ENCODE peak calls at places on chromosomes 2 and 18, in four cellular contexts. E is PC-3, C is SK-N-SH, J is HCT116. U is an unnamed sample. For H3K4me1 and H3K9me2, the result is how much of the 10 kb centered on the place peaks cover.

GRCh38 chr2:232610081-232610480 is 23.3 kb upstream of the EFHD1 start:
- DNase-seq in E (no peak), C (no peak), J (no peak), U (peak)

GRCh38 chr2:239475161-239476028 is 74.6 kb upstream of the HDAC4 start:
- DNase-seq in E (no peak), C (no peak), J (no peak), U (no peak)

GRCh38 chr2:68807821-68808266 is 63.4 kb downstream of the BMP10 start:
- DNase-seq in E (peak), C (no peak), J (no peak), U (no peak)

GRCh38 chr2:232441147-232441651 is 14.8 kb upstream of the ALPI start:
- DNase-seq in E (no peak), C (peak), J (no peak), U (no peak)

GRCh38 chr18:3903341-3903740 is 453.4 kb downstream of the TGIF1 start:
- DNase-seq in E (peak), C (no peak), J (no peak), U (no peak)

GRCh38 chr2:230706053-230706498 is 6.6 kb upstream of the CAB39 start:
- DNase-seq in E (peak), C (no peak), J (no peak), U (no peak)

GRCh38 chr2:170771049-170771937 is 1.1 kb downstream of the ERICH2 start:
- DNase-seq in E (peak), C (no peak), J (peak), U (no peak)

GRCh38 chr2:158774663-158775062 is 20.5 kb upstream of the DAPL1 start:
- DNase-seq in E (no peak), C (no peak), J (no peak), U (no peak)

GRCh38 chr2:16167471-16168426 is 227.4 kb downstream of the MYCN start:
- DNase-seq in E (no peak), C (no peak), J (no peak), U (no peak)

GRCh38 chr2:83844490-83844889 is 614.6 kb downstream of the SUCLG1 start:
- DNase-seq in E (peak), C (no peak), J (no peak), U (no peak)

GRCh38 chr2:197435598-197436435 is 989 bp upstream of the SF3B1 start:
- DNase-seq in E (no peak), C (no peak), J (no peak), U (no peak)

DNA sequence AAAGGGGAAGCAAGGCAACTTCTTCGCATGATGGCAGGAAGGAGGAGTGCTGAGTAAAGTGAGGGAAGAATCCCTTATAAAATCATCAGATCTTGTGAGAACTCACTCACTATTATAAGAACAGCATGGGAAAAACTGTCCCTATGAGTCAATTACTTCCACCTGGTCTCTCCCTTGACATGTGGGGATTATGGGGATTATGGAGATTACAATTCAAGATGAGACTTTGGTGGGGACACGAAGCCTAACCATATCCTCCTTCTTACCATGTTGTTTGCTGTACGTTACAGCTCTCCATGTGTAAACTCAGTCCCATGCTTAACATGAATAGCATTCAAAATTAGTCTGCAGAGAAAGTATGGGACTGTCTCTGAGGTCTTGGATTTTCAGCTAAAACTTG is 1096.8 kb upstream of the ACVR2A start:
- DNase-seq in E (no peak), C (no peak), J (no peak), U (no peak)
- H3K4me3 ChIP-seq in E (no peak), C (no peak), J (no peak), U (no peak)

GRCh38 chr2:9983413-9984216 is 32.1 kb downstream of the GRHL1 start:
- DNase-seq in E (peak), C (no peak), J (no peak), U (no peak)

GRCh38 chr2:9982891-9983290 is 31.4 kb downstream of the GRHL1 start:
- DNase-seq in E (no peak), C (no peak), J (no peak), U (no peak)

GRCh38 chr2:9981646-9982045 is 30.2 kb downstream of the GRHL1 start:
- DNase-seq in E (no peak), C (no peak), J (no peak), U (no peak)

GRCh38 chr2:9980520-9980919 is 29.0 kb downstream of the GRHL1 start:
- DNase-seq in E (no peak), C (no peak), J (no peak), U (no peak)

DNA sequence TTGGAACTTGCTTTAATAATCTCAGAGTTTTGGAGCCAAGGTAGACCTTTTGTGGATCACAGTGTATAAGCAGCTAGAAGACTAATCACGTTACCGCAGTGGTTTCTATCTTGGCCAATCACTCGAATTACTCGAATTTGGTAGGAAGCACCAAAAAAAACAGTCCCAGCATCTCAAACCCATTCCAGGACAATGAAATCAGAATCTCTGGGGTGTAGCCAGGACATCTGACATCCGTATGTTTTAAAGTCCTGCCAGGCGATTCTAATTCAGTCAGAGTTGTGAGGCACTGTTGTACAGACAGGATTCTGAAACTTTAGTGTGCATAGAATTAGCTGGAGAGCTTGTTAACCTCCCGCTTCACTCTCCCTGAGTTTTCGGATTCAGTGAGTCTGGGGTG is 30.8 kb downstream of the GRHL1 start:
- DNase-seq in E (no peak), C (no peak), J (no peak), U (no peak)
- H3K4me1 ChIP-seq in E (under half), C (under half), J (under half), U (under half)

DNA sequence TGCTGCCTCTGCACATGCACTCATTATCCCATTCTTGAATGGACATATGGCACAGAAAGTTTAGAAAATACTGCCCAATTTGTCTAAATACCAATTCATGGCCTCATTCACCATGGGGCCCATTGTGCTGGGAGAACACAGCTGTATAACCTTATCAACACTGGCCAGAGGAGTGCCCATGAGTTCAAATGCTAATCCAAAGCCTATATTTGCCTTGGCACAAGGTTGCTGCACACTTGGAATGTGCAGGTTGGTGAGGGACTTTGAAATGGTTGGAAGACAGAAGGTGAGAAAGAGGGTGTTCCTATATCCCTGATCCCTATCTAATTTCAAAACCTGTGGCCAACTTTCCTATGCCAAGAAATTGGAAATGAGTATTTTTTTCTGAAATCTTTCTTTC is 693.9 kb upstream of the ID2 start:
- DNase-seq in E (no peak), C (no peak), J (no peak), U (no peak)
- H3K9me2 ChIP-seq in E (under half), C (under half), J (under half), U (under half)

DNA sequence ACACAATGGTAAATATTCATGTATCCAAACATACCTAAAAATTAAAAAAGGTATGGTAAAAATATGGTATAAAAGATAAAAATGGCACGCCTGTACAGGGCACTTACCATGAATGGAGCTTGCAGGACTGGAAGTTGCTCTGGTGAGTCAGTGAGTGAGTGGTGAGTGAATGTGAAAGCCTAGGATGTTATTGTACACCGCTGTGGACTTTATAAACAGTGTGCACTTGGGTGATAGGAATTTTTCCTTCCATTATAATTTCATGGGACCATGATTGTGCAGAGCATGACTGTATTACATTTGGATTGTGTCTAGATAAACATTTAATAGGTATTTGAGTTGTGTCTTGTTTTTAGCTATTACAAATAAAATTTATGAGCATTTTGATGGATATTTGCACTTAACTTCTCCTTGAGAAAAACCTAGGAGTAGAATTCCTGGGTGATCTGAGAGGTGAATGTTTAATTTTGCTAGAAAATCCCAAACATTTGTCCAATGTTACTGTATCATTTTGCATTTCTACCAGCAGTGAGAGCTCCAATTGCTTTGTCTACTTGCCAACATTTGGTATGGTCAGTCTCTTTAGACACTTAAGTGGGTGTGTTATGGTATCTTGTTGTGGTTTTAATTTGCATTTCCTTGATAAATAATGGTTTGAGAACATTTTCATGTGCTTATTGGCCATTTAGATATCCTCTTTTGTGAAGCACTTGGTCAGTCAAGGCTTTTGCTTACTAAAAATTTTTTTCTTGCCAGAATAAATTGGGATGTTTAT is 81.7 kb downstream of the BCL2L11 start:
- DNase-seq in E (peak), C (no peak), J (no peak), U (no peak)
- H3K4me3 ChIP-seq in E (no peak), C (no peak), J (no peak), U (no peak)

U was measured in Karpas-422.